ENCODE peak calls at places on chromosomes 6 and 20, in four cellular contexts. One of them, this sample, is unnamed.

GRCh38 chr6:170459451-170459850 is 93.7 kb downstream of the PSMB1 start:
- DNase-seq in HAP-1: no peak
- DNase-seq in heart left ventricle: peak; percentile 35
- DNase-seq in kidney tubule cell: peak; percentile 61
- DNase-seq in this sample: peak; percentile 56

GRCh38 chr20:6122873-6123649 is at the start of gene FERMT1:
- DNase-seq in HAP-1: peak; percentile 83
- DNase-seq in heart left ventricle: peak; percentile 32
- DNase-seq in kidney tubule cell: peak; percentile 89
- DNase-seq in this sample: no peak

GRCh38 chr6:130098317-130098716 is 79.9 kb downstream of the L3MBTL3 start:
- DNase-seq in HAP-1: peak; percentile 10
- DNase-seq in heart left ventricle: no peak
- DNase-seq in kidney tubule cell: no peak
- DNase-seq in this sample: no peak

GRCh38 chr20:62800314-62801259 is 4.0 kb upstream of the OGFR start:
- DNase-seq in HAP-1: no peak
- DNase-seq in heart left ventricle: no peak
- DNase-seq in kidney tubule cell: no peak
- DNase-seq in this sample: no peak

GRCh38 chr20:47150403-47151152 is 205.9 kb downstream of the ZMYND8 start:
- DNase-seq in HAP-1: peak; percentile 83
- DNase-seq in heart left ventricle: peak; percentile 45
- DNase-seq in kidney tubule cell: peak; percentile 65
- DNase-seq in this sample: no peak

GRCh38 chr6:87922947-87923330 is 124.7 kb upstream of the SPACA1 start:
- DNase-seq in HAP-1: no peak
- DNase-seq in heart left ventricle: no peak
- DNase-seq in kidney tubule cell: peak; percentile 58
- DNase-seq in this sample: peak; percentile 38

GRCh38 chr6:53796791-53797190 is 2.0 kb downstream of the LRRC1 start:
- DNase-seq in HAP-1: no peak
- DNase-seq in heart left ventricle: no peak
- DNase-seq in kidney tubule cell: no peak
- DNase-seq in this sample: no peak

GRCh38 chr6:138454976-138455706 is 44.2 kb downstream of the NHSL1 start:
- DNase-seq in HAP-1: peak; percentile 79
- DNase-seq in heart left ventricle: peak; percentile 28
- DNase-seq in kidney tubule cell: peak; percentile 85
- DNase-seq in this sample: no peak

GRCh38 chr6:152950240-152950639 is 32.6 kb downstream of the FBXO5 start:
- DNase-seq in HAP-1: no peak
- DNase-seq in heart left ventricle: no peak
- DNase-seq in kidney tubule cell: no peak
- DNase-seq in this sample: no peak

GRCh38 chr6:125375841-125376240 is 74.1 kb upstream of the HDDC2 start:
- DNase-seq in HAP-1: no peak
- DNase-seq in heart left ventricle: no peak
- DNase-seq in kidney tubule cell: no peak
- DNase-seq in this sample: no peak

GRCh38 chr20:50029697-50030428 is 47.1 kb downstream of the SNAI1 start:
- DNase-seq in HAP-1: no peak
- DNase-seq in heart left ventricle: peak; percentile 63
- DNase-seq in kidney tubule cell: peak; percentile 91
- DNase-seq in this sample: no peak

GRCh38 chr6:37373822-37374514 is 20.2 kb downstream of the RNF8 start:
- DNase-seq in HAP-1: no peak
- DNase-seq in heart left ventricle: no peak
- DNase-seq in kidney tubule cell: no peak
- DNase-seq in this sample: no peak

This sample was measured in NK-92 treated with Interleukin-12 subunit alpha and Interleukin-12 subunit beta, amount 100 ng/mL, for 24 hours.